ENCODE peak calls at places on chromosomes 6 and 20, in eight cellular contexts. M is uterus, H is heart right ventricle, N is stomach, T is cardiac muscle cell, E is ovary, I is neural progenitor cell, Y is colonic mucosa. P is an unnamed sample. For H3K9me3 and H3K36me3, the result is how much of the 10 kb centered on the place peaks cover.

GRCh38 chr6:25706314-25707014 is 48.1 kb upstream of the SLC17A4 start:
- DNase-seq in H (no peak), N (peak), E (peak), M (peak), T (peak), I (no peak), Y (no peak), P (peak)

GRCh38 chr6:154232013-154232920 is 124.3 kb downstream of the IPCEF1 start:
- DNase-seq in E (no peak), M (no peak), N (no peak), I (no peak), T (no peak), Y (no peak), H (no peak), P (no peak)

GRCh38 chr20:47315339-47315662 is 41.2 kb downstream of the ZMYND8 start:
- DNase-seq in H (no peak), M (no peak), T (no peak), N (no peak), I (peak), E (no peak), Y (no peak), P (no peak)

GRCh38 chr6:116034327-116034726 is 26.4 kb downstream of the FRK start:
- DNase-seq in T (peak), M (no peak), N (no peak), I (no peak), E (no peak), H (no peak), Y (no peak), P (no peak)

GRCh38 chr6:85459224-85459901 is 9.5 kb downstream of the NT5E start:
- DNase-seq in I (no peak), H (no peak), T (peak), M (no peak), N (no peak), Y (no peak), E (no peak), P (no peak)

GRCh38 chr6:13653296-13653695 is 38.2 kb downstream of the NOL7 start:
- DNase-seq in H (no peak), N (no peak), Y (no peak), T (no peak), E (no peak), I (no peak), M (no peak), P (no peak)

GRCh38 chr6:10051283-10051682 is 363.6 kb downstream of the TFAP2A start:
- DNase-seq in T (no peak), M (no peak), I (no peak), N (no peak), H (no peak), Y (no peak), E (no peak), P (no peak)

GRCh38 chr6:139376054-139376355 is 1.6 kb upstream of the CITED2 start:
- DNase-seq in N (no peak), T (peak), H (peak), Y (no peak), M (no peak), E (no peak), I (no peak), P (peak)

GRCh38 chr20:63054695-63055240 is 48.0 kb upstream of the BHLHE23 start:
- DNase-seq in E (peak), Y (no peak), N (no peak), T (no peak), H (no peak), M (no peak), I (no peak), P (peak)

GRCh38 chr20:57398901-57399535 is 7.8 kb downstream of the RBM38 start:
- DNase-seq in E (no peak), H (no peak), I (peak), T (no peak), Y (no peak), M (no peak), N (no peak), P (no peak)
- TF ChIP-seq CTCF in E (no peak), H (no peak), I (no peak), T (no peak), Y (no peak), M (no peak), N (no peak), P (no peak)

DNA sequence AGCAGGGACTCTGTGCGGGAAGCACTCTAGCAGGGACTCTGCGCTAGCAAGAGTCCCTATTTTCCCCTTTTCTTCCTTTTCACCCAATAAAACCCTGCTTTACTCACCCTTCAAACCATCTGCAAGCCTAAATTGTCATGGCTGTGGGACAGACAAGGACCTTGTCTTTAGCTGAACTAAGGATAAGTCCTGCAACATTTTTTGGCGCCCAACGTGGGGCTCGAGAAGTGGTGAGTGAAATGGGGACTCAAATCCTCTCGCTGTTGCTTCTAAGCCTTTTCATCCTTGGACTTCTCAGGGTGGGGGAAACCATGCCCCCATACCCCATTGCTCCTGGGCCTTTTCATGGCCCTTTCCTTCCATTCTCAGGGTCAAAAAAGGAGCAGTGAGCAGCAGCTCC is 46.4 kb downstream of the IMPG1 start:
- DNase-seq in E (no peak), N (no peak), M (no peak), Y (no peak), T (peak), H (no peak), I (peak), P (no peak)
- H3K9me3 ChIP-seq in E (under half), N (half or more), M (under half), Y (under half), T (under half), H (under half), I (under half), P (under half)

DNA sequence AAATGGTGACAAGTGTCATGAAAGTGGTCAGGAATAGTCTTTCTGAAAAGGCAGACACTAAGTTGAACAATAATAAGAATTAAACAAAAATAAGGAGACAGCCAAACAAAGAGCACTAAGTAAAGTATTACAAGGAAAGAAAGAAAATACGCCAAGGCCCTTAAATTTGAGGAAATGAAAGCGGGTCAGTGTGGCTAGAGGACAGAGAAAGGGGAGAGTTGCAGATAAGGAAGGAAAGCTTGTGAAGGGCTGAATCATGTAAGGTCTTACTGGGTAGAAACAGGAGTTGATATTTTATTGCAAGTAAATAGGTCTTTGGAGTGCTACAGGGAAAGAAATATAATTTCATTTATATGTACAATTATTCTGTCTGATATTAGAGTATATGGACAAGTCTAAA is 732.1 kb downstream of the EPHA7 start:
- DNase-seq in M (no peak), E (no peak), T (no peak), Y (no peak), H (no peak), N (no peak), I (no peak), P (no peak)
- H3K36me3 ChIP-seq in M (under half), E (under half), T (under half), Y (under half), H (under half), N (under half), I (under half), P (under half)

GRCh38 chr20:52318601-52319000 is 127.0 kb upstream of the ZFP64 start:
- DNase-seq in H (no peak), I (no peak), T (no peak), E (no peak), N (no peak), M (no peak), Y (no peak), P (no peak)

GRCh38 chr20:52312131-52312729 is 120.7 kb upstream of the ZFP64 start:
- DNase-seq in E (peak), M (peak), Y (peak), H (peak), I (peak), N (peak), T (peak), P (peak)

GRCh38 chr20:52311209-52311794 is 119.7 kb upstream of the ZFP64 start:
- DNase-seq in N (no peak), I (no peak), E (no peak), H (no peak), Y (no peak), M (no peak), T (no peak), P (no peak)

GRCh38 chr20:52313335-52313963 is 121.9 kb upstream of the ZFP64 start:
- DNase-seq in Y (no peak), I (peak), M (no peak), H (no peak), T (peak), E (no peak), N (no peak), P (peak)
- TF ChIP-seq CTCF in Y (no peak), I (peak), M (peak), H (no peak), T (peak), E (no peak), N (peak), P (peak)

DNA sequence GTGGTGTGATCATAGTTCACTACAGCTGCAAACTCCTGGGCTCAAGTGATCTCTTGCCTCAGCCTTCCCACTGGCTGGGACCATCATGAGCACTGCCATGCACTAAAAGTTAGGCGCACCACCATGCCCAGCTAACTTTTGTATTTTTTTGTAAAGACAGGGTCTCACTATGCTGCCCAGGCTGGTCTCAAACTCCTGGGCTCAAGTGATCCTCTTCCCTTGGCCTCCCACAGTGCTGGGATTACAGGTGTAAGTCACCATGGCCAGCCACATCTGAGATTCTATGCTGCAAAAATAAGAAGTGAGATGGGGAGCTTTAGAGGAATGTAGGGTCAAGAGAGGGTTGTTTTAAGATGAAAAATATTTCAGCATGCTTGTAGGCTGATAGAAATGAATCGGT is 1.5 kb upstream of the FAM83D start:
- DNase-seq in T (no peak), E (no peak), H (no peak), Y (no peak), N (no peak), I (no peak), M (no peak), P (no peak)
- H3K9me3 ChIP-seq in T (under half), E (under half), H (under half), Y (under half), N (under half), I (under half), M (under half), P (under half)

GRCh38 chr6:150767585-150768164 is 97.8 kb upstream of the MTHFD1L start:
- DNase-seq in Y (no peak), H (peak), N (no peak), M (no peak), T (peak), I (peak), E (no peak), P (no peak)
- H3K36me3 ChIP-seq in Y (under half), H (under half), N (under half), M (under half), T (under half), I (under half), E (under half), P (under half)

GRCh38 chr6:63573140-63573898 is 1.0 kb downstream of the LOC128125822 start:
- DNase-seq in E (peak), H (peak), Y (peak), N (peak), M (peak), T (peak), I (peak), P (peak)
- TF ChIP-seq CTCF in E (peak), H (no peak), Y (no peak), N (peak), M (no peak), T (no peak), I (no peak), P (no peak)

GRCh38 chr20:55918471-55918870 is 86.8 kb downstream of the CBLN4 start:
- DNase-seq in N (no peak), T (no peak), H (no peak), Y (no peak), I (no peak), E (no peak), M (no peak), P (no peak)

DNA sequence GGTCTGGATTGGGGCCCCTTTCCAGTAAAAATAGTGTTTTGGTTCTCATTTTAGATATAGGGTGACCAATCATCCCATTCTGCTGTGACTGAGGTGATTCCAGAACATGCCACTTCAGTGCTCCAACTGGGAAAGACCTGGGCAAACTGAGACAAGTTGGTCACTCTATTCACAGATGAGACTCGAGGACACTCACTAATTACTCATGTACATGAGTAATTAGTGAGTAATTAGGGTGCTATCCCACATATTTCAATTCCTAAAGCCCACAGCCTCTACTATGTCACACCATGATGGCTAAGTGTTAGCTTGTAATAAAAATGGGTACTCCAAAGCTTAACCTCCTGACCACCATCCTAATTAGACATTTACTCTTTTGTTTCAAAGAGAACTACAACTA is 86.0 kb downstream of the CBLN4 start:
- DNase-seq in Y (no peak), E (no peak), I (no peak), H (no peak), T (no peak), N (no peak), M (no peak), P (no peak)
- H3K9me3 ChIP-seq in Y (under half), E (under half), I (under half), H (under half), T (under half), N (under half), M (under half), P (under half)

P was measured in body of pancreas.